ENCODE peak calls at places on chromosomes 12 and 14, in four cellular contexts. P, U, L and J are unnamed samples.

GRCh38 chr14:45867046-45867894 is 614.3 kb upstream of the MIS18BP1 start:
- DNase-seq in U (no peak), P (no peak), L (no peak), J (no peak)

GRCh38 chr14:71534506-71534905 is 397.7 kb upstream of the RGS6 start:
- DNase-seq in P (no peak), L (no peak), U (no peak), J (no peak)

GRCh38 chr12:34210689-34211530 is 188.6 kb downstream of the ALG10 start:
- DNase-seq in L (no peak), P (no peak), U (no peak), J (no peak)

GRCh38 chr12:131990980-131991305 is 41.2 kb downstream of the EP400 start:
- DNase-seq in U (no peak), P (no peak), L (no peak), J (no peak)

GRCh38 chr14:51395361-51395849 is 155.4 kb downstream of the TMX1 start:
- DNase-seq in U (peak; percentile 77), P (peak; percentile 42), L (peak; percentile 53), J (peak; percentile 3)

GRCh38 chr12:2064078-2064507 is 11.3 kb downstream of the CACNA1C start:
- DNase-seq in U (no peak), P (no peak), L (no peak), J (no peak)

GRCh38 chr12:21471294-21471693 is 30.1 kb downstream of the RECQL start:
- DNase-seq in L (no peak), P (no peak), U (no peak), J (no peak)

GRCh38 chr14:21440857-21441256 is 15.1 kb downstream of the CHD8 start:
- DNase-seq in U (no peak), L (no peak), P (no peak), J (no peak)

GRCh38 chr14:35050652-35051051 is 4.6 kb downstream of the FAM177A1 start:
- DNase-seq in U (no peak), L (no peak), P (peak; percentile 41), J (peak; percentile 24)

GRCh38 chr14:102776761-102777710 is at the start of gene TRAF3:
- DNase-seq in U (peak; percentile 69), P (peak; percentile 58), L (peak; percentile 50), J (peak; percentile 83)

GRCh38 chr14:99264691-99265090 is 7.3 kb downstream of the BCL11B start:
- DNase-seq in L (no peak), U (no peak), P (no peak), J (no peak)

GRCh38 chr14:71235865-71236264 is 328.6 kb downstream of the PCNX1 start:
- DNase-seq in P (peak; percentile 70), U (no peak), L (no peak), J (no peak)

GRCh38 chr14:24337144-24337823 is 2.4 kb upstream of the ADCY4 start:
- DNase-seq in U (no peak), L (no peak), P (no peak), J (no peak)

GRCh38 chr12:26701604-26702215 is 131.3 kb downstream of the ITPR2 start:
- DNase-seq in L (peak; percentile 69), U (no peak), P (no peak), J (peak; percentile 71)

GRCh38 chr12:109125791-109126190 is 9.4 kb downstream of the ACACB start:
- DNase-seq in L (no peak), P (no peak), U (no peak), J (peak; percentile 29)